ENCODE peak calls at places on chromosomes 2 and 18, in seven cellular contexts. One of them, this sample, is unnamed.

GRCh38 chr2:120791961-120792295 is 56.3 kb downstream of the GLI2 start:
- DNase-seq in fibroblast of lung: no peak
- DNase-seq in RWPE1: peak
- DNase-seq in sigmoid colon: no peak
- DNase-seq in aorta: no peak
- DNase-seq in adrenal gland: no peak
- DNase-seq in coronary artery: no peak
- DNase-seq in this sample: no peak

GRCh38 chr2:227703961-227704360 is 13.9 kb downstream of the SLC19A3 start:
- DNase-seq in fibroblast of lung: peak
- DNase-seq in RWPE1: peak
- DNase-seq in sigmoid colon: no peak
- DNase-seq in aorta: no peak
- DNase-seq in adrenal gland: no peak
- DNase-seq in coronary artery: no peak
- DNase-seq in this sample: no peak

GRCh38 chr2:230758566-230759480 is 46.2 kb downstream of the CAB39 start:
- DNase-seq in fibroblast of lung: peak
- DNase-seq in RWPE1: no peak
- DNase-seq in sigmoid colon: no peak
- DNase-seq in aorta: no peak
- DNase-seq in adrenal gland: no peak
- DNase-seq in coronary artery: no peak
- DNase-seq in this sample: no peak

GRCh38 chr2:98769784-98770183 is 38.9 kb upstream of the MGAT4A start:
- DNase-seq in fibroblast of lung: no peak
- DNase-seq in RWPE1: no peak
- DNase-seq in sigmoid colon: no peak
- DNase-seq in aorta: no peak
- DNase-seq in adrenal gland: no peak
- DNase-seq in coronary artery: no peak
- DNase-seq in this sample: no peak

GRCh38 chr2:211132046-211132445 is 575.6 kb downstream of the CPS1 start:
- DNase-seq in fibroblast of lung: no peak
- DNase-seq in RWPE1: no peak
- DNase-seq in sigmoid colon: no peak
- DNase-seq in aorta: no peak
- DNase-seq in adrenal gland: no peak
- DNase-seq in coronary artery: no peak
- DNase-seq in this sample: no peak

GRCh38 chr2:51995293-51995692 is 963.4 kb upstream of the NRXN1 start:
- DNase-seq in fibroblast of lung: peak
- DNase-seq in RWPE1: no peak
- DNase-seq in sigmoid colon: no peak
- DNase-seq in aorta: no peak
- DNase-seq in adrenal gland: no peak
- DNase-seq in coronary artery: no peak
- DNase-seq in this sample: no peak

GRCh38 chr2:66866331-66867037 is 431.6 kb downstream of the MEIS1 start:
- DNase-seq in fibroblast of lung: no peak
- DNase-seq in RWPE1: no peak
- DNase-seq in sigmoid colon: no peak
- DNase-seq in aorta: no peak
- DNase-seq in adrenal gland: no peak
- DNase-seq in coronary artery: no peak
- DNase-seq in this sample: no peak

GRCh38 chr18:69590150-69590549 is 189.5 kb downstream of the DOK6 start:
- DNase-seq in fibroblast of lung: peak
- DNase-seq in RWPE1: no peak
- DNase-seq in sigmoid colon: no peak
- DNase-seq in aorta: no peak
- DNase-seq in adrenal gland: no peak
- DNase-seq in coronary artery: no peak
- DNase-seq in this sample: no peak

GRCh38 chr2:137172162-137172561 is 406.8 kb downstream of the THSD7B start:
- DNase-seq in fibroblast of lung: no peak
- DNase-seq in RWPE1: no peak
- DNase-seq in sigmoid colon: no peak
- DNase-seq in aorta: no peak
- DNase-seq in adrenal gland: no peak
- DNase-seq in coronary artery: no peak
- DNase-seq in this sample: no peak

GRCh38 chr2:134310450-134311079 is 56.7 kb downstream of the MGAT5 start:
- DNase-seq in fibroblast of lung: no peak
- DNase-seq in RWPE1: no peak
- DNase-seq in sigmoid colon: no peak
- DNase-seq in aorta: peak
- DNase-seq in adrenal gland: no peak
- DNase-seq in coronary artery: no peak
- DNase-seq in this sample: no peak

GRCh38 chr2:3634631-3635091 is 23.3 kb upstream of the ALLC start:
- DNase-seq in fibroblast of lung: no peak
- DNase-seq in RWPE1: no peak
- DNase-seq in sigmoid colon: peak
- DNase-seq in aorta: peak
- DNase-seq in adrenal gland: no peak
- DNase-seq in coronary artery: peak
- DNase-seq in this sample: no peak

GRCh38 chr2:36556847-36557246 is 41.1 kb downstream of the FEZ2 start:
- DNase-seq in fibroblast of lung: peak
- DNase-seq in RWPE1: no peak
- DNase-seq in sigmoid colon: no peak
- DNase-seq in aorta: no peak
- DNase-seq in adrenal gland: no peak
- DNase-seq in coronary artery: no peak
- DNase-seq in this sample: no peak

GRCh38 chr18:45169610-45170009 is 445.7 kb upstream of the SLC14A2 start:
- DNase-seq in fibroblast of lung: peak
- DNase-seq in RWPE1: peak
- DNase-seq in sigmoid colon: peak
- DNase-seq in aorta: no peak
- DNase-seq in adrenal gland: no peak
- DNase-seq in coronary artery: no peak
- DNase-seq in this sample: no peak

GRCh38 chr18:363327-364115 is 95.7 kb upstream of the THOC1 start:
- DNase-seq in fibroblast of lung: peak
- DNase-seq in RWPE1: no peak
- DNase-seq in sigmoid colon: no peak
- DNase-seq in aorta: no peak
- DNase-seq in adrenal gland: no peak
- DNase-seq in coronary artery: no peak
- DNase-seq in this sample: no peak

GRCh38 chr18:8366656-8367055 is 242.6 kb upstream of the RAB12 start:
- DNase-seq in fibroblast of lung: no peak
- DNase-seq in RWPE1: no peak
- DNase-seq in sigmoid colon: no peak
- DNase-seq in aorta: no peak
- DNase-seq in adrenal gland: no peak
- DNase-seq in coronary artery: no peak
- DNase-seq in this sample: no peak

GRCh38 chr18:13236411-13236810 is 17.9 kb downstream of the LDLRAD4 start:
- DNase-seq in fibroblast of lung: no peak
- DNase-seq in RWPE1: no peak
- DNase-seq in sigmoid colon: no peak
- DNase-seq in aorta: peak
- DNase-seq in adrenal gland: no peak
- DNase-seq in coronary artery: peak
- DNase-seq in this sample: no peak

GRCh38 chr2:60140180-60140579 is 413.3 kb downstream of the BCL11A start:
- DNase-seq in fibroblast of lung: no peak
- DNase-seq in RWPE1: peak
- DNase-seq in sigmoid colon: no peak
- DNase-seq in aorta: no peak
- DNase-seq in adrenal gland: no peak
- DNase-seq in coronary artery: no peak
- DNase-seq in this sample: no peak

GRCh38 chr2:24491626-24492282 is 700 bp downstream of the NCOA1 start:
- DNase-seq in fibroblast of lung: peak
- DNase-seq in RWPE1: peak
- DNase-seq in sigmoid colon: peak
- DNase-seq in aorta: peak
- DNase-seq in adrenal gland: peak
- DNase-seq in coronary artery: peak
- DNase-seq in this sample: peak

GRCh38 chr2:74424995-74425406 is 3.5 kb downstream of the WDR54 start:
- DNase-seq in fibroblast of lung: no peak
- DNase-seq in RWPE1: no peak
- DNase-seq in sigmoid colon: no peak
- DNase-seq in aorta: no peak
- DNase-seq in adrenal gland: no peak
- DNase-seq in coronary artery: no peak
- DNase-seq in this sample: no peak

GRCh38 chr2:71811157-71811556 is 336.5 kb downstream of the CYP26B1 start:
- DNase-seq in fibroblast of lung: no peak
- DNase-seq in RWPE1: no peak
- DNase-seq in sigmoid colon: no peak
- DNase-seq in aorta: no peak
- DNase-seq in adrenal gland: no peak
- DNase-seq in coronary artery: no peak
- DNase-seq in this sample: no peak

GRCh38 chr2:120310136-120310535 is 35.8 kb upstream of the INHBB start:
- DNase-seq in fibroblast of lung: no peak
- DNase-seq in RWPE1: no peak
- DNase-seq in sigmoid colon: no peak
- DNase-seq in aorta: no peak
- DNase-seq in adrenal gland: no peak
- DNase-seq in coronary artery: no peak
- DNase-seq in this sample: no peak

GRCh38 chr2:169141713-169142352 is 72.5 kb downstream of the DHRS9 start:
- DNase-seq in fibroblast of lung: peak
- DNase-seq in RWPE1: peak
- DNase-seq in sigmoid colon: no peak
- DNase-seq in aorta: no peak
- DNase-seq in adrenal gland: peak
- DNase-seq in coronary artery: no peak
- DNase-seq in this sample: peak

GRCh38 chr2:68094111-68094510 is 31.3 kb upstream of the C1D start:
- DNase-seq in fibroblast of lung: no peak
- DNase-seq in RWPE1: no peak
- DNase-seq in sigmoid colon: no peak
- DNase-seq in aorta: no peak
- DNase-seq in adrenal gland: no peak
- DNase-seq in coronary artery: no peak
- DNase-seq in this sample: no peak

GRCh38 chr2:65371094-65371474 is 61.3 kb downstream of the SPRED2 start:
- DNase-seq in fibroblast of lung: no peak
- DNase-seq in RWPE1: no peak
- DNase-seq in sigmoid colon: no peak
- DNase-seq in aorta: no peak
- DNase-seq in adrenal gland: no peak
- DNase-seq in coronary artery: no peak
- DNase-seq in this sample: no peak
- H3K27ac ChIP-seq in fibroblast of lung: no peak
- H3K27ac ChIP-seq in RWPE1: no peak
- H3K27ac ChIP-seq in sigmoid colon: no peak
- H3K27ac ChIP-seq in aorta: no peak
- H3K27ac ChIP-seq in adrenal gland: no peak
- H3K27ac ChIP-seq in coronary artery: no peak
- H3K27ac ChIP-seq in this sample: no peak

GRCh38 chr2:109604597-109604996 is 9.2 kb downstream of the SEPTIN10 start:
- DNase-seq in fibroblast of lung: peak
- DNase-seq in RWPE1: peak
- DNase-seq in sigmoid colon: no peak
- DNase-seq in aorta: peak
- DNase-seq in adrenal gland: peak
- DNase-seq in coronary artery: no peak
- DNase-seq in this sample: no peak

GRCh38 chr2:109611467-109612095 is 2.2 kb downstream of the SEPTIN10 start:
- DNase-seq in fibroblast of lung: peak
- DNase-seq in RWPE1: no peak
- DNase-seq in sigmoid colon: no peak
- DNase-seq in aorta: no peak
- DNase-seq in adrenal gland: no peak
- DNase-seq in coronary artery: no peak
- DNase-seq in this sample: no peak

GRCh38 chr2:109602617-109603188 is 11.1 kb downstream of the SEPTIN10 start:
- DNase-seq in fibroblast of lung: no peak
- DNase-seq in RWPE1: no peak
- DNase-seq in sigmoid colon: no peak
- DNase-seq in aorta: no peak
- DNase-seq in adrenal gland: no peak
- DNase-seq in coronary artery: no peak
- DNase-seq in this sample: no peak

GRCh38 chr2:109609352-109610024 is 4.3 kb downstream of the SEPTIN10 start:
- DNase-seq in fibroblast of lung: no peak
- DNase-seq in RWPE1: no peak
- DNase-seq in sigmoid colon: no peak
- DNase-seq in aorta: no peak
- DNase-seq in adrenal gland: no peak
- DNase-seq in coronary artery: no peak
- DNase-seq in this sample: no peak

GRCh38 chr2:109607766-109608165 is 6.0 kb downstream of the SEPTIN10 start:
- DNase-seq in fibroblast of lung: peak
- DNase-seq in RWPE1: no peak
- DNase-seq in sigmoid colon: no peak
- DNase-seq in aorta: no peak
- DNase-seq in adrenal gland: no peak
- DNase-seq in coronary artery: no peak
- DNase-seq in this sample: no peak
- H3K27ac ChIP-seq in fibroblast of lung: peak
- H3K27ac ChIP-seq in RWPE1: no peak
- H3K27ac ChIP-seq in sigmoid colon: no peak
- H3K27ac ChIP-seq in aorta: no peak
- H3K27ac ChIP-seq in adrenal gland: no peak
- H3K27ac ChIP-seq in coronary artery: no peak
- H3K27ac ChIP-seq in this sample: no peak

DNA sequence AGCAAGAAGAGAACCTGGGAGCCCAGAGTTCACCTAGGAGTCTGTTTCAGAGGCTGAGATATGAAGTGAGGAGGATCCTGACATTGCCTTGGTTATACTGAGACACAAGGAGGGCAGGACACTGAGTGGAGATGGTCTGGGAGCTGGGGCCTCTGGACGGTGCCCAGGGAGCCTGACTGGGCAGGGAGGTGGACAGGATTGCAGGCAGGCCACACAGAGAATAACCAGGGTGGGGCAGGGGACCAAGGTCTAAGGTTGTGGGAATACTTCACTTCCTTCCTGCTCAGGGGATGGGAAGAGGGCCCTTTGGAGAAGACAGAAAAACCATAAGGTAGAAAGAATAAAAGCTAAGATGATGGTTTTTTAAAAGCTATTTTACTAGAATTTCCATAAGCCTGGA is 18.7 kb downstream of the EDAR start:
- DNase-seq in fibroblast of lung: no peak
- DNase-seq in RWPE1: no peak
- DNase-seq in sigmoid colon: no peak
- DNase-seq in aorta: no peak
- DNase-seq in adrenal gland: no peak
- DNase-seq in coronary artery: no peak
- DNase-seq in this sample: no peak
- H3K27ac ChIP-seq in fibroblast of lung: no peak
- H3K27ac ChIP-seq in RWPE1: no peak
- H3K27ac ChIP-seq in sigmoid colon: no peak
- H3K27ac ChIP-seq in aorta: no peak
- H3K27ac ChIP-seq in adrenal gland: no peak
- H3K27ac ChIP-seq in coronary artery: no peak
- H3K27ac ChIP-seq in this sample: no peak

DNA sequence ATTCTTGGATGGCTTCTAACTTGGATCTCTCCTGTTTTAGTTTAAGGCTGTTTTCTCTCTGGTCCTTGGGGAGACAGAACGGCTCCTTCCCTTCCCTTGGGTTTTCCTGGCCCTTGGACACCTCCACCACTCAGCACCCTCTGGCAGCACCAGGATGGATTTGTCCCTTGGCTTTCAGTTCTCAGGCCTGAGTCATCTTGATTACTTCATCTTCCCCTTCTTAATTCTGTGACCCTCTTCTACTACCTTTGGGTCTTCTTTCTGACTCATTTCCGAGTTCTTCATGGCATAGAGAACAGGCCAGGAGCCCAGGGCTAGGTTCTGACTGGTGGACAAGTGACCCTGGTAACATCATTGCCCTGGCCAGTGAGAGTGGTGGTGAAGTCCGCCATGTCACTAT is 14.9 kb downstream of the IGFBP2 start:
- DNase-seq in fibroblast of lung: peak
- DNase-seq in RWPE1: no peak
- DNase-seq in sigmoid colon: no peak
- DNase-seq in aorta: no peak
- DNase-seq in adrenal gland: no peak
- DNase-seq in coronary artery: no peak
- DNase-seq in this sample: no peak
- H3K27ac ChIP-seq in fibroblast of lung: no peak
- H3K27ac ChIP-seq in RWPE1: peak
- H3K27ac ChIP-seq in sigmoid colon: no peak
- H3K27ac ChIP-seq in aorta: peak
- H3K27ac ChIP-seq in adrenal gland: no peak
- H3K27ac ChIP-seq in coronary artery: no peak
- H3K27ac ChIP-seq in this sample: no peak